ENCODE peak calls at places on chromosomes 12 and 14, in seven cellular contexts. One of them, this sample, is unnamed.

GRCh38 chr12:26001530-26001929 is 43.0 kb downstream of the RASSF8 start:
- DNase-seq in right lobe of liver: no peak
- DNase-seq in K562: no peak
- DNase-seq in uterus: no peak
- DNase-seq in tibial nerve: no peak
- DNase-seq in A549: peak
- DNase-seq in esophagus squamous epithelium: no peak
- DNase-seq in this sample: no peak

GRCh38 chr12:97308576-97309198 is 153.9 kb upstream of the RMST start:
- DNase-seq in right lobe of liver: no peak
- DNase-seq in K562: peak
- DNase-seq in uterus: no peak
- DNase-seq in tibial nerve: peak
- DNase-seq in A549: peak
- DNase-seq in esophagus squamous epithelium: no peak
- DNase-seq in this sample: no peak

GRCh38 chr12:67515679-67516363 is 132.7 kb upstream of the DYRK2 start:
- DNase-seq in right lobe of liver: no peak
- DNase-seq in K562: no peak
- DNase-seq in uterus: no peak
- DNase-seq in tibial nerve: no peak
- DNase-seq in A549: no peak
- DNase-seq in esophagus squamous epithelium: no peak
- DNase-seq in this sample: peak

GRCh38 chr14:72646861-72647528 is 246.9 kb downstream of the DPF3 start:
- DNase-seq in right lobe of liver: no peak
- DNase-seq in K562: no peak
- DNase-seq in uterus: no peak
- DNase-seq in tibial nerve: no peak
- DNase-seq in A549: no peak
- DNase-seq in esophagus squamous epithelium: no peak
- DNase-seq in this sample: no peak

GRCh38 chr14:102500190-102500661 is 9.3 kb downstream of the ANKRD9 start:
- DNase-seq in right lobe of liver: no peak
- DNase-seq in K562: no peak
- DNase-seq in uterus: peak
- DNase-seq in tibial nerve: peak
- DNase-seq in A549: no peak
- DNase-seq in esophagus squamous epithelium: no peak
- DNase-seq in this sample: peak

GRCh38 chr14:83441801-83442200 is 1908.1 kb upstream of the SEL1L start:
- DNase-seq in right lobe of liver: no peak
- DNase-seq in K562: no peak
- DNase-seq in uterus: no peak
- DNase-seq in tibial nerve: no peak
- DNase-seq in A549: no peak
- DNase-seq in esophagus squamous epithelium: no peak
- DNase-seq in this sample: no peak

GRCh38 chr14:22791302-22791701 is 23.9 kb downstream of the SLC7A7 start:
- DNase-seq in right lobe of liver: no peak
- DNase-seq in K562: no peak
- DNase-seq in uterus: no peak
- DNase-seq in tibial nerve: no peak
- DNase-seq in A549: no peak
- DNase-seq in esophagus squamous epithelium: no peak
- DNase-seq in this sample: peak

GRCh38 chr14:93655078-93655750 is 133.1 kb downstream of the PRIMA1 start:
- DNase-seq in right lobe of liver: no peak
- DNase-seq in K562: peak
- DNase-seq in uterus: no peak
- DNase-seq in tibial nerve: peak
- DNase-seq in A549: peak
- DNase-seq in esophagus squamous epithelium: no peak
- DNase-seq in this sample: no peak

GRCh38 chr14:67734675-67735074 is 33.0 kb downstream of the RDH12 start:
- DNase-seq in right lobe of liver: no peak
- DNase-seq in K562: no peak
- DNase-seq in uterus: no peak
- DNase-seq in tibial nerve: no peak
- DNase-seq in A549: no peak
- DNase-seq in esophagus squamous epithelium: no peak
- DNase-seq in this sample: no peak

GRCh38 chr12:104182144-104182543 is 33.4 kb upstream of the TXNRD1 start:
- DNase-seq in right lobe of liver: peak
- DNase-seq in K562: no peak
- DNase-seq in uterus: peak
- DNase-seq in tibial nerve: peak
- DNase-seq in A549: peak
- DNase-seq in esophagus squamous epithelium: no peak
- DNase-seq in this sample: peak

GRCh38 chr12:104182621-104183378 is 32.8 kb upstream of the TXNRD1 start:
- DNase-seq in right lobe of liver: no peak
- DNase-seq in K562: no peak
- DNase-seq in uterus: no peak
- DNase-seq in tibial nerve: no peak
- DNase-seq in A549: no peak
- DNase-seq in esophagus squamous epithelium: no peak
- DNase-seq in this sample: no peak

GRCh38 chr12:104183443-104183842 is 32.1 kb upstream of the TXNRD1 start:
- DNase-seq in right lobe of liver: no peak
- DNase-seq in K562: no peak
- DNase-seq in uterus: no peak
- DNase-seq in tibial nerve: no peak
- DNase-seq in A549: no peak
- DNase-seq in esophagus squamous epithelium: no peak
- DNase-seq in this sample: no peak

GRCh38 chr12:104180389-104180788 is 35.2 kb upstream of the TXNRD1 start:
- DNase-seq in right lobe of liver: no peak
- DNase-seq in K562: no peak
- DNase-seq in uterus: no peak
- DNase-seq in tibial nerve: no peak
- DNase-seq in A549: peak
- DNase-seq in esophagus squamous epithelium: no peak
- DNase-seq in this sample: no peak

GRCh38 chr12:104181313-104181712 is 34.3 kb upstream of the TXNRD1 start:
- DNase-seq in right lobe of liver: no peak
- DNase-seq in K562: no peak
- DNase-seq in uterus: no peak
- DNase-seq in tibial nerve: no peak
- DNase-seq in A549: peak
- DNase-seq in esophagus squamous epithelium: no peak
- DNase-seq in this sample: no peak
- H3K27ac ChIP-seq in right lobe of liver: no peak
- H3K27ac ChIP-seq in K562: no peak
- H3K27ac ChIP-seq in uterus: peak
- H3K27ac ChIP-seq in tibial nerve: peak
- H3K27ac ChIP-seq in A549: peak
- H3K27ac ChIP-seq in esophagus squamous epithelium: peak
- H3K27ac ChIP-seq in this sample: no peak

GRCh38 chr14:75831971-75832370 is 149.8 kb downstream of the TGFB3 start:
- DNase-seq in right lobe of liver: no peak
- DNase-seq in K562: peak
- DNase-seq in uterus: no peak
- DNase-seq in tibial nerve: no peak
- DNase-seq in A549: peak
- DNase-seq in esophagus squamous epithelium: no peak
- DNase-seq in this sample: no peak

GRCh38 chr14:75832621-75833297 is 149.0 kb downstream of the TGFB3 start:
- DNase-seq in right lobe of liver: no peak
- DNase-seq in K562: peak
- DNase-seq in uterus: no peak
- DNase-seq in tibial nerve: no peak
- DNase-seq in A549: no peak
- DNase-seq in esophagus squamous epithelium: no peak
- DNase-seq in this sample: no peak

GRCh38 chr14:75829316-75829715 is 152.5 kb downstream of the TGFB3 start:
- DNase-seq in right lobe of liver: no peak
- DNase-seq in K562: no peak
- DNase-seq in uterus: no peak
- DNase-seq in tibial nerve: no peak
- DNase-seq in A549: no peak
- DNase-seq in esophagus squamous epithelium: no peak
- DNase-seq in this sample: no peak

GRCh38 chr14:75833326-75834020 is 148.3 kb downstream of the TGFB3 start:
- DNase-seq in right lobe of liver: no peak
- DNase-seq in K562: no peak
- DNase-seq in uterus: no peak
- DNase-seq in tibial nerve: no peak
- DNase-seq in A549: no peak
- DNase-seq in esophagus squamous epithelium: no peak
- DNase-seq in this sample: no peak

GRCh38 chr14:75831455-75831854 is 150.3 kb downstream of the TGFB3 start:
- DNase-seq in right lobe of liver: no peak
- DNase-seq in K562: peak
- DNase-seq in uterus: peak
- DNase-seq in tibial nerve: peak
- DNase-seq in A549: peak
- DNase-seq in esophagus squamous epithelium: no peak
- DNase-seq in this sample: peak
- H3K4me3 ChIP-seq in right lobe of liver: no peak
- H3K4me3 ChIP-seq in K562: no peak
- H3K4me3 ChIP-seq in uterus: no peak
- H3K4me3 ChIP-seq in tibial nerve: no peak
- H3K4me3 ChIP-seq in A549: no peak
- H3K4me3 ChIP-seq in esophagus squamous epithelium: no peak
- H3K4me3 ChIP-seq in this sample: no peak

GRCh38 chr12:70248916-70249315 is 5.7 kb downstream of the CNOT2 start:
- DNase-seq in right lobe of liver: no peak
- DNase-seq in K562: no peak
- DNase-seq in uterus: no peak
- DNase-seq in tibial nerve: no peak
- DNase-seq in A549: no peak
- DNase-seq in esophagus squamous epithelium: no peak
- DNase-seq in this sample: no peak
- TF ChIP-seq POLR2A in right lobe of liver: no peak
- TF ChIP-seq POLR2A in K562: no peak
- TF ChIP-seq POLR2A in uterus: no peak
- TF ChIP-seq POLR2A in tibial nerve: no peak
- TF ChIP-seq POLR2A in A549: no peak
- TF ChIP-seq POLR2A in esophagus squamous epithelium: no peak
- TF ChIP-seq POLR2A in this sample: no peak

DNA sequence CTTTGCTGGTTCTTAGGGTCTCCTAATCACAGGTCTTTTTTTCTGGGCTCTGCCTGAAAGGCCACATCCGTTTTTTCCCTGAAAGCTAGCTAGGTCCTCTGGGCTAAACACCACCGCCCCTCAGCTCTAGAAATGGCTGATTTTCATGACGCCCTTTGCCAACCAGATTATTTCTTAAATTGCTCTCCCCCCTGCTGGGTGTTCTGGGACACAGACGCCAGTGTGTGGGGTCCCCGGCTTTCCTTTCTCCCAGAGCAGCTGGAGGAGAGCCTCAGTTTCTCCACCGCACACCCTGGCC is 45.3 kb upstream of the ATP23 start:
- DNase-seq in right lobe of liver: no peak
- DNase-seq in K562: no peak
- DNase-seq in uterus: peak
- DNase-seq in tibial nerve: no peak
- DNase-seq in A549: no peak
- DNase-seq in esophagus squamous epithelium: no peak
- DNase-seq in this sample: no peak
- H3K27ac ChIP-seq in right lobe of liver: peak
- H3K27ac ChIP-seq in K562: no peak
- H3K27ac ChIP-seq in uterus: peak
- H3K27ac ChIP-seq in tibial nerve: peak
- H3K27ac ChIP-seq in A549: peak
- H3K27ac ChIP-seq in esophagus squamous epithelium: peak
- H3K27ac ChIP-seq in this sample: peak

GRCh38 chr12:93678779-93679178 is 1.6 kb downstream of the CRADD start:
- DNase-seq in right lobe of liver: no peak
- DNase-seq in K562: no peak
- DNase-seq in uterus: no peak
- DNase-seq in tibial nerve: no peak
- DNase-seq in A549: no peak
- DNase-seq in esophagus squamous epithelium: no peak
- DNase-seq in this sample: no peak
- H3K4me3 ChIP-seq in right lobe of liver: no peak
- H3K4me3 ChIP-seq in K562: no peak
- H3K4me3 ChIP-seq in uterus: no peak
- H3K4me3 ChIP-seq in tibial nerve: no peak
- H3K4me3 ChIP-seq in A549: no peak
- H3K4me3 ChIP-seq in esophagus squamous epithelium: no peak
- H3K4me3 ChIP-seq in this sample: no peak

GRCh38 chr12:112480931-112481330 is 62.2 kb downstream of the PTPN11 start:
- DNase-seq in right lobe of liver: no peak
- DNase-seq in K562: no peak
- DNase-seq in uterus: no peak
- DNase-seq in tibial nerve: no peak
- DNase-seq in A549: no peak
- DNase-seq in esophagus squamous epithelium: no peak
- DNase-seq in this sample: no peak

GRCh38 chr12:112482734-112483133 is 64.0 kb downstream of the PTPN11 start:
- DNase-seq in right lobe of liver: no peak
- DNase-seq in K562: no peak
- DNase-seq in uterus: no peak
- DNase-seq in tibial nerve: no peak
- DNase-seq in A549: no peak
- DNase-seq in esophagus squamous epithelium: no peak
- DNase-seq in this sample: no peak

DNA sequence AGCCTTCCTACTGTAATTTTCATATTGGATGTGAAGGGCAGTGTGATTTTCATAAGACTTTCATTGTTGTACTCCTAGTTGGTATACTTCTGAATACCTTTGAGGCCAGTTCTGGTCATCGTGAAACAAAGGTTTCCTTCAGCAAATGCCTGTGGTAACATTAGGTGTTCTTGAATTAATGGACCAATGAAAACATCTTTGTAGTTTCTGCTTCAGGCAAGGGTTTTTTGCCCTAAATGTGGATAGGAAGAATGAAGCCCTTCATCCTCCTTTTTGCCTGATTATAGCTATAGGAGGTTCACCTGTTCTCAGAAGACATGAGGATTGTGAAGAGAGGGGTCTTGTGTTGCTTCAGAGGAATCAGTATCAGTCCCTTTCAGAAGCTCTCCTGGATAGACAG is 60.7 kb downstream of the PTPN11 start:
- DNase-seq in right lobe of liver: no peak
- DNase-seq in K562: no peak
- DNase-seq in uterus: no peak
- DNase-seq in tibial nerve: no peak
- DNase-seq in A549: no peak
- DNase-seq in esophagus squamous epithelium: no peak
- DNase-seq in this sample: no peak
- TF ChIP-seq POLR2A in right lobe of liver: no peak
- TF ChIP-seq POLR2A in K562: no peak
- TF ChIP-seq POLR2A in uterus: no peak
- TF ChIP-seq POLR2A in tibial nerve: no peak
- TF ChIP-seq POLR2A in A549: no peak
- TF ChIP-seq POLR2A in esophagus squamous epithelium: no peak
- TF ChIP-seq POLR2A in this sample: no peak

DNA sequence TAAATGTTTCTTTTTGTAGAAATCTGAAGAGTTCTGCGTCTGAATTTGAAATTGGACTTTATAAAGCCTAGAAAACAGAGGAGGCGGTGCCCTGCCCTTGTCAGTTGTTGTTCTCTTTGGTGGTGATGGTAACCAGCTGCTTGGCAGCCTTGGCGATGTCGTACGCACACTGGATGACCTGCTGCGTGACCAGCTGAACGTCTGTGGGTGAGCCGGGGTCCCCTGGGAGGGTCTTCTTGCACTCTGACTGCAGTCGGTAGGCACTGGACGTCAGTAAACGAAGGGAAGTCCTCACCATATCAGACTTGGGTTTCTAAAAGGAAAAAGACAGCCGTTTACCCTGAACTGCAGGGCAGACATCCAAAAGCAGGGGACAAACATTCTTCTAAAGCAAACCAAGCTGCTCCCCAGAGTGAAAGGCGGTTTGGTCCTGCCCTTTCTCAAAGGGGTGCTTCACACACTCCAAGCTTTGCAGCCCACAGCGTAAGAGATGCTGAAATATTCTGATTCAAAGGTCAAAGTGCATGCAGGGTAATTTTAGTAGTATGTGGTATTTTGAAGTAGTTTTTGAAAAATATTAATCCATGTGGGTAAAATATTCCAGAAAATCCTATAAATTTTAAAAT is 32.9 kb downstream of the TCHP start:
- DNase-seq in right lobe of liver: no peak
- DNase-seq in K562: no peak
- DNase-seq in uterus: peak
- DNase-seq in tibial nerve: peak
- DNase-seq in A549: no peak
- DNase-seq in esophagus squamous epithelium: no peak
- DNase-seq in this sample: no peak
- H3K27ac ChIP-seq in right lobe of liver: no peak
- H3K27ac ChIP-seq in K562: no peak
- H3K27ac ChIP-seq in uterus: no peak
- H3K27ac ChIP-seq in tibial nerve: peak
- H3K27ac ChIP-seq in A549: no peak
- H3K27ac ChIP-seq in esophagus squamous epithelium: peak
- H3K27ac ChIP-seq in this sample: peak

This sample was measured in heart left ventricle.